ENCODE peak calls at places on chromosomes 11 and 22, in six cellular contexts. W, H, Z, T, C and P are unnamed samples.

GRCh38 chr11:29913352-29913751 is 103.5 kb downstream of the KCNA4 start:
- DNase-seq in T (no peak), H (no peak), W (no peak), C (no peak), Z (no peak), P (no peak)

GRCh38 chr22:37139762-37140161 is 10.0 kb downstream of the IL2RB start:
- DNase-seq in Z (no peak), C (no peak), W (no peak), T (no peak), H (peak; percentile 41), P (no peak)

GRCh38 chr11:23570828-23571227 is 710.6 kb upstream of the CCDC179 start:
- DNase-seq in T (no peak), H (no peak), C (peak; percentile 14), Z (no peak), W (no peak), P (no peak)

GRCh38 chr11:57476223-57476882 is 16.0 kb downstream of the RTN4RL2 start:
- DNase-seq in Z (no peak), W (peak; percentile 83), H (peak; percentile 55), T (no peak), C (no peak), P (no peak)

GRCh38 chr22:46162285-46162684 is 12.0 kb downstream of the PPARA start:
- DNase-seq in H (no peak), C (no peak), T (no peak), Z (no peak), W (no peak), P (no peak)

GRCh38 chr11:65934014-65934413 is 11.3 kb upstream of the TSGA10IP start:
- DNase-seq in H (no peak), W (no peak), Z (no peak), C (no peak), T (no peak), P (no peak)

GRCh38 chr11:416757-417621 is 2.2 kb upstream of the SIGIRR start:
- DNase-seq in W (peak; percentile 89), C (peak; percentile 16), T (peak; percentile 68), Z (peak; percentile 39), H (no peak), P (no peak)

GRCh38 chr11:59560290-59560701 is 49.0 kb downstream of the OR4D9 start:
- DNase-seq in T (peak; percentile 78), W (no peak), H (peak; percentile 56), Z (peak; percentile 81), C (peak; percentile 62), P (peak; percentile 86)

GRCh38 chr11:131749100-131749499 is 378.7 kb downstream of the NTM start:
- DNase-seq in H (no peak), C (peak; percentile 96), Z (no peak), T (no peak), W (no peak), P (no peak)

GRCh38 chr11:123585206-123585605 is 69.2 kb downstream of the SCN3B start:
- DNase-seq in H (no peak), W (no peak), T (no peak), C (no peak), Z (no peak), P (no peak)

GRCh38 chr11:2904153-2905052 is 18.8 kb upstream of the CDKN1C start:
- DNase-seq in H (no peak), T (no peak), Z (peak; percentile 62), C (no peak), W (no peak), P (no peak)

GRCh38 chr11:67666303-67666645 is 8.1 kb downstream of the ALDH3B2 start:
- DNase-seq in T (no peak), C (no peak), H (no peak), Z (no peak), W (no peak), P (no peak)

GRCh38 chr11:67561971-67562560 is 21.5 kb upstream of the GSTP1 start:
- DNase-seq in H (peak; percentile 77), T (no peak), Z (no peak), C (no peak), W (no peak), P (no peak)

GRCh38 chr11:123519055-123519796 is 89.2 kb downstream of the GRAMD1B start:
- DNase-seq in H (no peak), T (no peak), W (no peak), Z (no peak), C (peak; percentile 22), P (no peak)

GRCh38 chr11:60924906-60925684 is 835 bp downstream of the TMEM132A start:
- DNase-seq in W (no peak), C (no peak), Z (no peak), H (no peak), T (no peak), P (no peak)

GRCh38 chr11:69444381-69445130 is 36.9 kb upstream of the LINC01488 start:
- DNase-seq in H (no peak), Z (peak; percentile 91), C (peak; percentile 98), T (peak; percentile 32), W (peak; percentile 91), P (no peak)

GRCh38 chr11:116258821-116259220 is 514.0 kb downstream of the BUD13 start:
- DNase-seq in T (no peak), W (no peak), H (no peak), C (no peak), Z (no peak), P (no peak)

GRCh38 chr22:48755332-48755949 is 1072.2 kb downstream of the BRD1 start:
- DNase-seq in W (no peak), H (no peak), C (no peak), T (peak; percentile 5), Z (no peak), P (peak; percentile 84)

GRCh38 chr11:66625752-66626149 is 9.3 kb downstream of the RBM14 start:
- DNase-seq in T (no peak), H (no peak), C (no peak), W (no peak), Z (no peak), P (no peak)

GRCh38 chr11:115222218-115222862 is 281.9 kb downstream of the CADM1 start:
- DNase-seq in W (no peak), T (no peak), H (peak; percentile 62), Z (peak; percentile 96), C (peak; percentile 86), P (no peak)

GRCh38 chr11:130097285-130097684 is 27.6 kb downstream of the APLP2 start:
- DNase-seq in H (no peak), T (no peak), Z (no peak), C (no peak), W (no peak), P (no peak)

DNA sequence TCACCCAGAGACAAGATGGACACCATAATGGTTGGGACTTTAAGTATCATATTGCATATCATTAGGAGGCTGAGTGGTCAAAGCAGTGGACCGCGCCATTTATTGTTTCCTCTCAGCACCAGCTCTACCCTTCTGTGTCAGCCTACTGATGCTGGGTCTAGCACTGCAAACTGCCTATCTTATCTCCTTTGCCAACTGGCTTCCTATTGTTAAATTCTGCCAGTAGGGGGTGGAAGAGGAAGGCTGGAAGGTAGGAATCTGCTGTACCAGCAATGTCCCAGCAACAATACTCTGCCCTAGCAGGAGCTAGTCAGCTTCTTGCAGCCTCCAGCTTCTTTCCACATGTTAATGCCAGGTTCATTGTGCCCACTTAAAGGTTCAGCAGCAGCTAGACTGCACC is 367.1 kb upstream of the PDGFD start:
- DNase-seq in H (peak; percentile 3), T (no peak), W (no peak), C (no peak), Z (peak; percentile 13), P (no peak)
- TF ChIP-seq CTCF in H (no peak), T (no peak), W (peak; percentile 27), C (no peak), Z (no peak), P (no peak)

DNA sequence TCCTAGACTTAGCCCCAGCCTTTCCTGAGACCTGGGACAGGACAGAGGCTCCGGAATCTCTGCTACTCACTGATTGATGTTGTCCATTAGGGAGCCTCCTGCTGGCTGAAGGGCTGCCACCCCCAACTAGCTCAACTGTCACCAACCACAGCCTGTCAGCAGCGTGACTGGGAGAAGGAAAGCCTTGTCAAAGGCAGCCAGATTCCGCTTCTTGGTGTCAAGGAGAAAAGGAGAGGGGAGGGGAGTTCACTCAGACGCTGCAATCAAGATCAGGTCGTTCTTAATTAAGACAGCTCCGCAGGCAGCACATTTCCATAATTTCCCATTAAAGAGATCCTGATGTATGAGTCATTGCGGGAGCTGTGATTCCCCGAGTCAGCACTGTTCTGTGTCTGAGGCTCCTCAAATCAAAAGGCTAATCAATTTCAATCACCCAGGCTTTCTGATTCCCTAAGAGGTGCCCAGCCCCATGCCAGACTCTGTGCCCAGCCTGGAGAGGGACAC is 152.8 kb upstream of the ZBED5 start:
- DNase-seq in C (peak; percentile 11), Z (peak; percentile 51), H (no peak), T (no peak), W (no peak), P (no peak)
- TF ChIP-seq CTCF in C (peak; percentile 45), Z (no peak), H (no peak), T (no peak), W (peak; percentile 49), P (peak; percentile 40)

DNA sequence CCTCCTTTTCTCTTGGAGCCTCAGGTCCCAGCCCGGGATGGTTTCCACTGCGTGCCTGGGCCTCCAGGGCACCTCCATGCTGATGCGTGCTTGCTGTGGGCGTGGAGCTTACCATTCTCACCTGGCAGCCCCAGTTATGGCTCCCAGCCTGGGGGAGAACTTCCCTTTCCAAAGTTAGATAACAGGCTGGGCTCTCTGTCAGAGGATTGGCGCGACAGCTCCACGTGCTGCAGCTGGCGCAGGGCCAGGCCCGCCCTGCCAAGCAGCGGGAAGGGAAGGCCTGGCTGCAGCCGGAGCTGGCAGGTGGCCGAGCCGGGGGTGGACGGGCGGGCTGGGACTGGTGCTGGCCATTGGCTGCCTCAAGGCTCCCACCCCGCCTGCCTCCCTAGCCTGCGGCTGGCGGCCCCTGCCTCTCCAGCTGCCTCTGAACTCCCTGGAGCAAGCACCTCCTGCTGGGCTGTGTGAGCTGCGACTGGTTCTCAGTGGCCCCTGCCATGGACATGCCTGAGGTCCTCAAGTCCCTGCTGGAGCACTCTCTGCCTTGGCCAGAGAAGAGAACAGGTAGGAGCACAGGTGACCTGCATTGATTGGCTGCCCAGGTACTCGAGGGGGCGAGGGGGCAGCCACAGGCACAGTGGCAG is 14.6 kb upstream of the TEF start:
- DNase-seq in C (peak; percentile 91), T (no peak), Z (peak; percentile 93), W (peak; percentile 99), H (no peak), P (peak; percentile 97)
- TF ChIP-seq CTCF in C (peak; percentile 38), T (no peak), Z (peak; percentile 17), W (peak; percentile 38), H (no peak), P (no peak)

GRCh38 chr11:46294365-46295309 is 17.2 kb downstream of the CREB3L1 start:
- DNase-seq in W (no peak), C (peak; percentile 98), Z (peak; percentile 31), T (no peak), H (no peak), P (no peak)

GRCh38 chr11:46291441-46292143 is 14.1 kb downstream of the CREB3L1 start:
- DNase-seq in T (no peak), W (no peak), Z (no peak), C (peak; percentile 92), H (no peak), P (no peak)

GRCh38 chr11:46293066-46293465 is 15.6 kb downstream of the CREB3L1 start:
- DNase-seq in H (no peak), C (no peak), W (no peak), Z (no peak), T (no peak), P (no peak)

GRCh38 chr11:46295312-46295995 is 18.0 kb downstream of the CREB3L1 start:
- DNase-seq in Z (peak; percentile 72), C (peak; percentile 75), W (peak; percentile 82), T (peak; percentile 73), H (peak; percentile 82), P (peak; percentile 91)

DNA sequence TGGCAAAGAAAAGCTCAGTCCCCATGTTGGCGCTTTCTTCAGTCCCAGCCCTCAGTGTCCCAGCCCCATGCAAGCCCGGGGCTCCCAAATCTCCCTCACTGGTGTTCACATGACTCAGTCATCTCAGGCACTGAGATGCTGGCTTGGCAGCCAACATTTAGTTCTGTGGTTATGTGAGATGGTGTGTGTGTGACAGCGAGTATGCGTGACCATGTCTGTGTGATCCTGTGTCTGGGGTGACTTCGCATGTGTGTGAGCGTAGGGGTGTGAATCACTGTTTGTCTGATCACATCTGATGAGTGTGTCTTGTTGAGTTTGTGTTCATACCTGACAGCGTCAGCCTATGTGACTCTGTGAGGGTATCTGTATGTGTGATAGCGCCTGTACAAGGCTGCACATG is 16.2 kb downstream of the CREB3L1 start:
- DNase-seq in H (no peak), T (no peak), Z (no peak), C (peak; percentile 98), W (no peak), P (no peak)
- TF ChIP-seq CTCF in H (no peak), T (no peak), Z (no peak), C (no peak), W (no peak), P (no peak)